ENCODE peak calls at places on chromosomes 3 and 15, in five cellular contexts. One of them, this sample, is unnamed.

GRCh38 chr3:50237133-50237651 is 1.2 kb downstream of the GNAI2 start:
- DNase-seq in H9: no peak
- DNase-seq in fibroblast of lung: peak
- DNase-seq in HCT116: no peak
- DNase-seq in hepatocyte: peak
- DNase-seq in this sample: no peak

GRCh38 chr3:19702416-19703078 is 231.5 kb downstream of the EFHB start:
- DNase-seq in HCT116: no peak
- DNase-seq in H9: no peak
- DNase-seq in fibroblast of lung: no peak
- DNase-seq in hepatocyte: no peak
- DNase-seq in this sample: no peak

GRCh38 chr3:114649331-114649730 is 355.5 kb downstream of the TIGIT start:
- DNase-seq in H9: no peak
- DNase-seq in HCT116: peak
- DNase-seq in fibroblast of lung: no peak
- DNase-seq in hepatocyte: no peak
- DNase-seq in this sample: peak

GRCh38 chr3:153783106-153783505 is 338.1 kb upstream of the ARHGEF26 start:
- DNase-seq in hepatocyte: peak
- DNase-seq in fibroblast of lung: peak
- DNase-seq in H9: no peak
- DNase-seq in HCT116: no peak
- DNase-seq in this sample: no peak

GRCh38 chr15:89781891-89782618 is 5.9 kb downstream of the MESP2 start:
- DNase-seq in HCT116: peak
- DNase-seq in H9: peak
- DNase-seq in hepatocyte: peak
- DNase-seq in fibroblast of lung: peak
- DNase-seq in this sample: peak

GRCh38 chr15:65655026-65655425 is 33.3 kb downstream of the SLC24A1 start:
- DNase-seq in HCT116: no peak
- DNase-seq in fibroblast of lung: no peak
- DNase-seq in hepatocyte: no peak
- DNase-seq in H9: no peak
- DNase-seq in this sample: peak

GRCh38 chr15:90823455-90823974 is 44.9 kb upstream of the FURIN start:
- DNase-seq in hepatocyte: peak
- DNase-seq in H9: no peak
- DNase-seq in fibroblast of lung: no peak
- DNase-seq in HCT116: no peak
- DNase-seq in this sample: no peak

GRCh38 chr3:9770276-9770812 is 597 bp upstream of the CAMK1 start:
- DNase-seq in fibroblast of lung: peak
- DNase-seq in H9: no peak
- DNase-seq in HCT116: no peak
- DNase-seq in hepatocyte: peak
- DNase-seq in this sample: no peak

GRCh38 chr15:41018534-41018933 is 65.3 kb downstream of the CHAC1 start:
- DNase-seq in fibroblast of lung: peak
- DNase-seq in HCT116: no peak
- DNase-seq in hepatocyte: peak
- DNase-seq in H9: no peak
- DNase-seq in this sample: no peak

GRCh38 chr15:67148196-67148701 is 82.8 kb downstream of the SMAD3 start:
- DNase-seq in HCT116: no peak
- DNase-seq in H9: no peak
- DNase-seq in fibroblast of lung: peak
- DNase-seq in hepatocyte: peak
- DNase-seq in this sample: no peak

GRCh38 chr15:65824031-65824743 is 32.1 kb upstream of the DENND4A start:
- DNase-seq in HCT116: peak
- DNase-seq in H9: peak
- DNase-seq in fibroblast of lung: peak
- DNase-seq in hepatocyte: peak
- DNase-seq in this sample: no peak

GRCh38 chr3:133488785-133489367 is 84.6 kb upstream of the CDV3 start:
- DNase-seq in HCT116: no peak
- DNase-seq in hepatocyte: peak
- DNase-seq in H9: no peak
- DNase-seq in fibroblast of lung: peak
- DNase-seq in this sample: no peak

GRCh38 chr3:171704002-171704401 is 106.3 kb downstream of the PLD1 start:
- DNase-seq in hepatocyte: no peak
- DNase-seq in H9: peak
- DNase-seq in fibroblast of lung: peak
- DNase-seq in HCT116: peak
- DNase-seq in this sample: peak

GRCh38 chr15:33148129-33148850 is 46.2 kb downstream of the FMN1 start:
- DNase-seq in hepatocyte: no peak
- DNase-seq in HCT116: no peak
- DNase-seq in H9: no peak
- DNase-seq in fibroblast of lung: no peak
- DNase-seq in this sample: no peak

GRCh38 chr3:150740733-150741496 is 22.1 kb downstream of the SIAH2 start:
- DNase-seq in fibroblast of lung: no peak
- DNase-seq in hepatocyte: no peak
- DNase-seq in H9: no peak
- DNase-seq in HCT116: no peak
- DNase-seq in this sample: no peak

GRCh38 chr15:40044717-40045571 is 6.0 kb upstream of the SRP14 start:
- DNase-seq in hepatocyte: peak
- DNase-seq in HCT116: peak
- DNase-seq in fibroblast of lung: peak
- DNase-seq in H9: peak
- DNase-seq in this sample: no peak

GRCh38 chr3:115022835-115023398 is 124.2 kb downstream of the ZBTB20 start:
- DNase-seq in hepatocyte: no peak
- DNase-seq in HCT116: no peak
- DNase-seq in fibroblast of lung: no peak
- DNase-seq in H9: no peak
- DNase-seq in this sample: no peak

GRCh38 chr15:31463521-31464102 is 137.0 kb downstream of the KLF13 start:
- DNase-seq in H9: no peak
- DNase-seq in hepatocyte: no peak
- DNase-seq in fibroblast of lung: no peak
- DNase-seq in HCT116: no peak
- DNase-seq in this sample: no peak

GRCh38 chr3:50236484-50237132 is 604 bp downstream of the GNAI2 start:
- DNase-seq in hepatocyte: no peak
- DNase-seq in fibroblast of lung: no peak
- DNase-seq in HCT116: no peak
- DNase-seq in H9: no peak
- DNase-seq in this sample: no peak

GRCh38 chr3:78101363-78101762 is 1061.5 kb downstream of the ROBO2 start:
- DNase-seq in fibroblast of lung: peak
- DNase-seq in H9: no peak
- DNase-seq in HCT116: no peak
- DNase-seq in hepatocyte: no peak
- DNase-seq in this sample: no peak

GRCh38 chr3:52182691-52183090 is 15.3 kb upstream of the ALAS1 start:
- DNase-seq in HCT116: no peak
- DNase-seq in hepatocyte: no peak
- DNase-seq in H9: no peak
- DNase-seq in fibroblast of lung: no peak
- DNase-seq in this sample: no peak

GRCh38 chr15:33621156-33621555 is 310.4 kb downstream of the RYR3 start:
- DNase-seq in HCT116: no peak
- DNase-seq in H9: no peak
- DNase-seq in fibroblast of lung: no peak
- DNase-seq in hepatocyte: no peak
- DNase-seq in this sample: no peak

GRCh38 chr15:74603789-74604705 is 11.6 kb upstream of the CLK3 start:
- DNase-seq in fibroblast of lung: no peak
- DNase-seq in hepatocyte: no peak
- DNase-seq in HCT116: no peak
- DNase-seq in H9: no peak
- DNase-seq in this sample: no peak

GRCh38 chr3:127757979-127758378 is 64.3 kb downstream of the MGLL start:
- DNase-seq in H9: no peak
- DNase-seq in HCT116: no peak
- DNase-seq in fibroblast of lung: no peak
- DNase-seq in hepatocyte: no peak
- DNase-seq in this sample: no peak

GRCh38 chr15:81133782-81134461 is at the start of gene CFAP161:
- DNase-seq in HCT116: peak
- DNase-seq in fibroblast of lung: peak
- DNase-seq in hepatocyte: peak
- DNase-seq in H9: peak
- DNase-seq in this sample: no peak

GRCh38 chr15:101068961-101069734 is 150.0 kb downstream of the LRRK1 start:
- DNase-seq in fibroblast of lung: peak
- DNase-seq in hepatocyte: peak
- DNase-seq in H9: peak
- DNase-seq in HCT116: no peak
- DNase-seq in this sample: peak

GRCh38 chr15:41935566-41936020 is 36.8 kb downstream of the EHD4 start:
- DNase-seq in HCT116: no peak
- DNase-seq in hepatocyte: no peak
- DNase-seq in H9: no peak
- DNase-seq in fibroblast of lung: no peak
- DNase-seq in this sample: no peak

GRCh38 chr3:52820741-52821140 is 9.7 kb downstream of the ITIH4 start:
- DNase-seq in H9: peak
- DNase-seq in fibroblast of lung: no peak
- DNase-seq in hepatocyte: peak
- DNase-seq in HCT116: peak
- DNase-seq in this sample: no peak

GRCh38 chr15:95459288-95459687 is 871.2 kb upstream of the NR2F2 start:
- DNase-seq in HCT116: no peak
- DNase-seq in fibroblast of lung: no peak
- DNase-seq in hepatocyte: no peak
- DNase-seq in H9: no peak
- DNase-seq in this sample: no peak

DNA sequence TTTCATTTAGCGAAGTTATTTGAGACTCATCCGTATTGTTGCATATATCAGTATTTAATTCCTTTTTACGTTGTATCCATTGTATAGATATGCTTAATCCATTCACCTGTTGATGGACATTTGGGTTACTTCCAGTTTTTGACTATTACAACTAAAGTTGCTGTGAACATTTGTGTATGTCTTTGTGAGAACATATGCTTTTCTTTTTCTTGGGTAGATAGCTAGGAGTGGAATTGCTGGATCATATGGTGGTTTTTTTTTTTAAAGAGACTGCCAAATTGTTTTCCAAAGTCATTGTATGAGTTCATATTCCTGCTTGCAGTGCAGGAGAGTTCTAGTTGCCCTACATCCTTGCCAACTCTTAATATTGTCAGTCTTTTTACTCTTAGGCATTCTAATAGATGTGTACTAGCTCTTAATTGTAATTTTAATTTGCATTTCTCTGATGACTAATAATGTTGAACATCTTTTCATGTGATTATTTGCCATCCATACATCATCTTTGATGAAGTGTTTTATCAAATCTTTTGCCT is 37.3 kb downstream of the NR2C2 start:
- DNase-seq in fibroblast of lung: no peak
- DNase-seq in hepatocyte: no peak
- DNase-seq in H9: no peak
- DNase-seq in HCT116: no peak
- DNase-seq in this sample: no peak
- H2AFZ ChIP-seq in fibroblast of lung: no peak
- H2AFZ ChIP-seq in hepatocyte: no peak
- H2AFZ ChIP-seq in H9: no peak
- H2AFZ ChIP-seq in HCT116: no peak
- H2AFZ ChIP-seq in this sample: no peak

GRCh38 chr3:95312650-95313049 is 1249.8 kb downstream of the NSUN3 start:
- DNase-seq in HCT116: no peak
- DNase-seq in hepatocyte: no peak
- DNase-seq in H9: no peak
- DNase-seq in fibroblast of lung: no peak
- DNase-seq in this sample: no peak
- H2AFZ ChIP-seq in HCT116: no peak
- H2AFZ ChIP-seq in hepatocyte: no peak
- H2AFZ ChIP-seq in H9: no peak
- H2AFZ ChIP-seq in fibroblast of lung: no peak
- H2AFZ ChIP-seq in this sample: no peak

DNA sequence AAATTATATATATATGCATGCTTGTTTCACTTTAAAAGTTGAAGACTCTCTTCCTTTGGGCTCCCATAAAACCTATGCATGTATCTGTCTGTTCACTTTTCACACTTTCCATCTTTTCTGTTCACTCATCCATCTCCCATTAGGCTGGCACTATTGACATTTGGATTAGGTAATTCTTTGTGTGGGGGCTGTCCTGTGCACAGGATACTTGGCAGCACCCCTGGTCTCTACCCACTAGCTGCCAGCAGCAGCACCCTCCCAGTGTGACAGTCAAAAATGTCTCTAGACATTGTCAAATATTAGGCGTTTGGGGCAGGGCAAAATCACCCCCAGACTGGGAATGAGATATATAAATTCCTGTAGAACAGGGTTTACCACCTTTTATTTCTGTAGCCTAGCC is 72.3 kb upstream of the EIF1B start:
- DNase-seq in H9: no peak
- DNase-seq in fibroblast of lung: no peak
- DNase-seq in HCT116: no peak
- DNase-seq in hepatocyte: no peak
- DNase-seq in this sample: no peak
- H2AFZ ChIP-seq in H9: no peak
- H2AFZ ChIP-seq in fibroblast of lung: no peak
- H2AFZ ChIP-seq in HCT116: no peak
- H2AFZ ChIP-seq in hepatocyte: no peak
- H2AFZ ChIP-seq in this sample: no peak

DNA sequence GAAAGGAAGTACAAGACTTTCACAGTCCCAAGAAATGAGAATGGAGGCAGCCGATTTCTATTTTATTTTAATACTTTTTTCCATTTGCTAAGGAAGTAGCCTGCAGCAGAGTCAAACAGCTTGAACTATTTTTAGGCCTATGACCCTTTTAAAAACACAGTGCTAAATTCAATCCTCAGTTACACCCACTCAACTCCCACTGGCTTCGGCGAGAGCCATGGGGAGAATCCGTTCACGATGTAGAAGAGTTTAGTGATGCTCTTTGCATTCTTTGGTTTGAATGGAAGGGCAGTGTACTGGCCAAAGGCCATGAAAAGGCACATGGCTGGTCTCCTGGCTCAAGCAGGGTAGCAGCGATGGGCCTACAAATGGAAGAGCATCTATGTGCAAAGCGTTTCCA is 343.5 kb downstream of the FOXP1 start:
- DNase-seq in fibroblast of lung: no peak
- DNase-seq in HCT116: no peak
- DNase-seq in H9: no peak
- DNase-seq in hepatocyte: no peak
- DNase-seq in this sample: no peak
- H2AFZ ChIP-seq in fibroblast of lung: no peak
- H2AFZ ChIP-seq in HCT116: no peak
- H2AFZ ChIP-seq in H9: no peak
- H2AFZ ChIP-seq in hepatocyte: no peak
- H2AFZ ChIP-seq in this sample: no peak

This sample was measured in keratinocyte.